ENCODE peak calls at places on chromosomes 3 and 15, in five cellular contexts. S is upper lobe of left lung, Y is stomach, O is spleen, P is GM12892. Q is an unnamed sample.

GRCh38 chr15:58788056-58788710 is 17.1 kb downstream of the MINDY2 start:
- DNase-seq in S (no peak), Y (no peak), O (no peak), P (no peak), Q (no peak)

GRCh38 chr3:182913889-182914288 is 66.4 kb downstream of the DCUN1D1 start:
- DNase-seq in S (no peak), Y (no peak), O (no peak), P (no peak), Q (no peak)

GRCh38 chr15:78339559-78339958 is 594 bp upstream of the CRABP1 start:
- DNase-seq in S (no peak), Y (no peak), O (peak; percentile 31), P (no peak), Q (peak; percentile 34)

GRCh38 chr15:62771234-62771633 is 271.3 kb upstream of the TPM1 start:
- DNase-seq in S (no peak), Y (no peak), O (no peak), P (no peak), Q (no peak)

GRCh38 chr3:123760817-123761216 is 123.3 kb downstream of the MYLK start:
- DNase-seq in S (no peak), Y (no peak), O (no peak), P (no peak), Q (no peak)

GRCh38 chr3:127064391-127065137 is 81.6 kb downstream of the PLXNA1 start:
- DNase-seq in S (no peak), Y (no peak), O (peak; percentile 58), P (no peak), Q (no peak)

GRCh38 chr15:20346082-20346805 is 195.4 kb downstream of the GOLGA6L6 start:
- DNase-seq in S (no peak), Y (no peak), O (peak; percentile 80), P (no peak), Q (no peak)

GRCh38 chr3:146831657-146832056 is 226.5 kb upstream of the PLSCR5 start:
- DNase-seq in S (no peak), Y (no peak), O (no peak), P (no peak), Q (no peak)

GRCh38 chr3:4426782-4427344 is 40.2 kb downstream of the SUMF1 start:
- DNase-seq in S (peak; percentile 36), Y (no peak), O (no peak), P (no peak), Q (no peak)

GRCh38 chr15:25790003-25790660 is 73.0 kb downstream of the ATP10A start:
- DNase-seq in S (no peak), Y (peak; percentile 35), O (no peak), P (no peak), Q (peak; percentile 31)

GRCh38 chr3:29644956-29645661 is 364.2 kb downstream of the RBMS3 start:
- DNase-seq in S (no peak), Y (no peak), O (no peak), P (no peak), Q (no peak)

GRCh38 chr3:58422756-58423324 is 10.8 kb downstream of the PDHB start:
- DNase-seq in S (no peak), Y (no peak), O (no peak), P (no peak), Q (peak; percentile 71)

GRCh38 chr3:141392018-141392370 is 23.7 kb downstream of the ZBTB38 start:
- DNase-seq in S (no peak), Y (no peak), O (no peak), P (no peak), Q (no peak)

GRCh38 chr3:32000877-32001276 is 19.3 kb downstream of the ZNF860 start:
- DNase-seq in S (no peak), Y (no peak), O (no peak), P (no peak), Q (no peak)

GRCh38 chr3:178257491-178257890 is 278.7 kb upstream of the KCNMB2 start:
- DNase-seq in S (no peak), Y (no peak), O (no peak), P (no peak), Q (no peak)

GRCh38 chr15:39888809-39889208 is 31.3 kb downstream of the GPR176 start:
- DNase-seq in S (no peak), Y (no peak), O (no peak), P (no peak), Q (peak; percentile 45)

GRCh38 chr3:129305592-129306091 is 27.0 kb downstream of the HMCES start:
- DNase-seq in S (peak; percentile 97), Y (peak; percentile 85), O (peak; percentile 85), P (no peak), Q (peak; percentile 100)

GRCh38 chr3:124157000-124157712 is 165.2 kb upstream of the ROPN1 start:
- DNase-seq in S (no peak), Y (no peak), O (no peak), P (no peak), Q (no peak)

GRCh38 chr3:9216736-9217135 is 32.7 kb downstream of the SRGAP3 start:
- DNase-seq in S (no peak), Y (no peak), O (no peak), P (no peak), Q (no peak)

GRCh38 chr15:36938131-36938530 is 162.2 kb downstream of the MEIS2 start:
- DNase-seq in S (no peak), Y (no peak), O (no peak), P (no peak), Q (no peak)

GRCh38 chr15:31318429-31318828 is 8.2 kb upstream of the KLF13 start:
- DNase-seq in S (no peak), Y (no peak), O (no peak), P (no peak), Q (no peak)

DNA sequence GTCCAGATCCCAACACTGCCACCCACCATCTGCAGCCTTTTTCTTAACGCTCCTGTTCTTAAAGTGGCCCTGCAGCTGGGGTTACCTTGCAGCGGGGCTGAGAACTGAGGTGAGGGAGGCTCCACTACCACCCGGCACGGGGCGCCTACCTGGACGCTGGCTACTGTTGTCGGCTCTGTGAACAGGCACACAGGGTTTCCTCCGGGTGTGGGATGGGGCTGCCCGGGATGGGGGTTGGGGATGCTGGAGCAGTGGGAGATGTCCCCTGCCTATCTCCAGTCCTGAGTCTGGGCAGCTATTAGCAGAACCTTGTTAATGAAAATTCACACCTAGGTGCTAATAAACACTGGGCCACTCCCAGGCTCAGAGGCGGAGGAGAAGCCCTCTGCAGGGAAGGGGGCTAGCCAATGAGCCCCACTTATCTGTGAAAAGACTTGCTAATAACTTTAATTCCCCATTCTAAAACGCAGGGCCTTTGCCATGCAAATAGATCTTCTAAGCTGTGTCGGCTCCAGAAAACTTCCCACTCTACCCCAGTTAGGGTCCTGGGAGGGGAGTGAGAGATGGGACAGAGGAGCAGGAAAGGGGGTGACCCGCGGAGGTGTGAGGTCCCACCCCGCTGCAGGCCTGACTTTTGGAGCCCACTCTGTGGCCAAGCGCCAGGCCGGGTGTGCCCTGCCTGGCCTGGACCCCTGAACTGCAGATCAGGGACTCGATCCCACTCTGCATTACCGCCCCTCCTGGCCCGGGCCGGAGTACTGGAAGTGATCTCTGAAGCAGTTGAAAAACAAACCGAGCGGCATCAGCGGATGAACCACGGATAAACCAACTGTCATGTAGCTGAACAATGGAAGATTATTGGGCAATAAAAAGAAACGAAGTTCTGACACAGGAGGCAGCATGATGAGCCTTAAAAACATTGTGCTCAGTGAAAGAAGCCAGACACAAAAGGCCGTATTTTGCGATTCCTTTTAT is 3.1 kb downstream of the MESP1 start:
- DNase-seq in S (no peak), Y (no peak), O (no peak), P (no peak), Q (peak; percentile 47)
- TF ChIP-seq POLR2AphosphoS5 in S (no peak), Y (no peak), O (no peak), P (no peak), Q (no peak)

GRCh38 chr3:12810013-12810780 is 13.7 kb downstream of the CAND2 start:
- DNase-seq in S (peak; percentile 98), Y (peak; percentile 98), O (peak; percentile 97), P (peak; percentile 96), Q (peak; percentile 98)
- TF ChIP-seq POLR2AphosphoS5 in S (no peak), Y (peak; percentile 52), O (peak; percentile 68), P (no peak), Q (peak; percentile 79)

GRCh38 chr3:43710607-43711006 is 19.9 kb downstream of the ABHD5 start:
- DNase-seq in S (no peak), Y (no peak), O (no peak), P (no peak), Q (no peak)
- TF ChIP-seq POLR2AphosphoS5 in S (no peak), Y (no peak), O (no peak), P (no peak), Q (no peak)

GRCh38 chr3:73610493-73610892 is 14.2 kb downstream of the PDZRN3 start:
- DNase-seq in S (no peak), Y (no peak), O (no peak), P (no peak), Q (no peak)
- TF ChIP-seq POLR2AphosphoS5 in S (no peak), Y (no peak), O (no peak), P (no peak), Q (no peak)

GRCh38 chr3:79538-79937 is 117.0 kb upstream of the CHL1 start:
- DNase-seq in S (no peak), Y (no peak), O (no peak), P (no peak), Q (no peak)

GRCh38 chr3:82525-82924 is 114.0 kb upstream of the CHL1 start:
- DNase-seq in S (no peak), Y (no peak), O (no peak), P (no peak), Q (no peak)

GRCh38 chr3:85141-85540 is 111.4 kb upstream of the CHL1 start:
- DNase-seq in S (no peak), Y (no peak), O (no peak), P (no peak), Q (no peak)
- TF ChIP-seq POLR2AphosphoS5 in S (no peak), Y (no peak), O (no peak), P (no peak), Q (no peak)

DNA sequence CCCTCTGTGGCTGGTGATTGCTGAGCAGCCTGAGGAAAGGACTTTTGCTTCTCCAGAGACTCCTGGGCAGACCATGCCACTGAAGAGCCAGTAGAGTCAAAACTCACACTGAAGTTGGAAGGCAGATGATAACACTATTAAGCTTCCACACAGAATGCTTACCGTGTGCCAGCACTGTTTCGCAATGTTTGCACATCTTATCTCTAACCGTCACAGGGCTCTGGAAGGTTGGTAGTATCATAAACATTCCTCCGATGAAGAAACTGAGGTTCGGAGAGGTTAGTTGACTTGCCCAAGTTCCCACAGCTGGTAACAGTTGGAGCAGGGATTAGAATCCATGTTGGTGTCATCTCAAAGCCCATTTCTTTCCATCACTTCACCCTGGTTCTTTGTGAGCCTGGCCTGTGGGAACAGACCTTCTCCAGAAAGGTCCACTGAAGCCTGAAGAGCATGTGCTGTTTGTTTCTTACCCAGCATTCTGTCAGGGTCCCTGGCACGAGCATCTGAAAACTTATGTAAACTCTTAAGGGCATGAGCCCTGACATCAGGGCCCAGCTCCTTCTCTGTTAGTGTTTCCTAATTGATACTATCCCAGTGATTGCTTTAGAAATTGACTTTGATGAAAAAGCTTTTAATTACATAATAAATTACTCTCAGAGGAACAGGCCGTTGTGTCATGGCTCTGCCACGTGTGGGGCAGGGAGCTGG is 77.0 kb upstream of the PRR23C start:
- DNase-seq in S (no peak), Y (no peak), O (no peak), P (no peak), Q (no peak)
- TF ChIP-seq POLR2AphosphoS5 in S (no peak), Y (no peak), O (no peak), P (no peak), Q (no peak)

GRCh38 chr3:65004795-65005295 is 317.0 kb upstream of the ADAMTS9 start:
- DNase-seq in S (no peak), Y (no peak), O (no peak), P (no peak), Q (no peak)
- TF ChIP-seq POLR2AphosphoS5 in S (no peak), Y (no peak), O (no peak), P (no peak), Q (no peak)

Q was measured in GM23338.